ENCODE peak calls at places on chromosomes 4 and X, in six cellular contexts. Q is AG09319, O is mucosa of descending colon, K is HCT116, Z is cardiac fibroblast, L is IMR-90. X is an unnamed sample.

GRCh38 chrX:100085851-100086250 is 324.2 kb downstream of the PCDH19 start:
- DNase-seq in Q (no peak), O (no peak), K (no peak), Z (no peak), L (no peak), X (no peak)

GRCh38 chrX:34918091-34918736 is 24.4 kb upstream of the FAM47B start:
- DNase-seq in Q (no peak), O (no peak), K (no peak), Z (peak; percentile 31), L (peak; percentile 66), X (no peak)

GRCh38 chr4:72312032-72312650 is 256.9 kb downstream of the ADAMTS3 start:
- DNase-seq in Q (peak; percentile 75), O (peak; percentile 31), K (no peak), Z (peak; percentile 95), L (peak; percentile 89), X (peak; percentile 41)

GRCh38 chr4:8818063-8818881 is 53.4 kb downstream of the HMX1 start:
- DNase-seq in Q (no peak), O (no peak), K (no peak), Z (no peak), L (no peak), X (no peak)

GRCh38 chrX:125202486-125203378 is 116.9 kb upstream of the TEX13C start:
- DNase-seq in Q (no peak), O (peak; percentile 15), K (no peak), Z (no peak), L (no peak), X (no peak)

GRCh38 chr4:93791570-93792195 is 36.9 kb upstream of the ATOH1 start:
- DNase-seq in Q (peak; percentile 5), O (peak; percentile 36), K (peak; percentile 55), Z (peak; percentile 58), L (peak; percentile 48), X (peak; percentile 46)

GRCh38 chrX:112043997-112044396 is 38.6 kb downstream of the TRPC5 start:
- DNase-seq in Q (no peak), O (no peak), K (peak; percentile 12), Z (peak; percentile 0), L (peak; percentile 15), X (peak; percentile 5)

GRCh38 chr4:111957992-111958391 is 187.3 kb upstream of the FAM241A start:
- DNase-seq in Q (no peak), O (no peak), K (no peak), Z (no peak), L (no peak), X (peak; percentile 4)

GRCh38 chrX:13569479-13570244 is at the start of gene EGFL6:
- DNase-seq in Q (no peak), O (no peak), K (no peak), Z (no peak), L (no peak), X (no peak)

GRCh38 chrX:154785711-154786110 is 19.6 kb downstream of the MPP1 start:
- DNase-seq in Q (no peak), O (no peak), K (no peak), Z (peak; percentile 61), L (no peak), X (no peak)

GRCh38 chrX:23952984-23953907 is 45.4 kb downstream of the CXorf58 start:
- DNase-seq in Q (no peak), O (no peak), K (no peak), Z (peak; percentile 1), L (no peak), X (peak; percentile 1)

GRCh38 chr4:102610007-102610406 is 108.8 kb downstream of the NFKB1 start:
- DNase-seq in Q (no peak), O (no peak), K (no peak), Z (peak; percentile 22), L (peak; percentile 12), X (no peak)

GRCh38 chrX:18973527-18974192 is 10.3 kb downstream of the PHKA2 start:
- DNase-seq in Q (no peak), O (no peak), K (no peak), Z (no peak), L (no peak), X (peak; percentile 49)

GRCh38 chr4:76459291-76459723 is 24.3 kb downstream of the SHROOM3 start:
- DNase-seq in Q (no peak), O (no peak), K (peak; percentile 81), Z (peak; percentile 88), L (peak; percentile 22), X (no peak)

GRCh38 chr4:13833171-13833804 is 205.8 kb upstream of the BOD1L1 start:
- DNase-seq in Q (no peak), O (no peak), K (no peak), Z (no peak), L (no peak), X (no peak)

GRCh38 chrX:136250191-136251041 is 784 bp downstream of the MAP7D3 start:
- DNase-seq in Q (no peak), O (peak; percentile 22), K (no peak), Z (peak; percentile 33), L (no peak), X (peak; percentile 4)

GRCh38 chr4:157300678-157301077 is 80.2 kb downstream of the GRIA2 start:
- DNase-seq in Q (no peak), O (no peak), K (no peak), Z (no peak), L (no peak), X (no peak)

GRCh38 chrX:66110112-66110511 is 53.9 kb upstream of the HEPH start:
- DNase-seq in Q (no peak), O (no peak), K (peak; percentile 3), Z (peak; percentile 19), L (peak; percentile 8), X (no peak)

GRCh38 chr4:133623847-133624246 is 474.8 kb downstream of the PCDH10 start:
- DNase-seq in Q (no peak), O (no peak), K (no peak), Z (no peak), L (no peak), X (no peak)

GRCh38 chr4:1746265-1746691 is 25.0 kb downstream of the TACC3 start:
- DNase-seq in Q (no peak), O (peak; percentile 82), K (peak; percentile 46), Z (peak; percentile 77), L (peak; percentile 45), X (peak; percentile 91)
- TF ChIP-seq CTCF in Q (peak; percentile 77), O (peak; percentile 71), K (peak; percentile 86), Z (peak; percentile 89), L (peak; percentile 72), X (peak; percentile 61)

GRCh38 chrX:114338870-114339269 is 245.0 kb upstream of the HTR2C start:
- DNase-seq in Q (no peak), O (no peak), K (no peak), Z (no peak), L (no peak), X (no peak)

GRCh38 chrX:114344756-114345155 is 239.1 kb upstream of the HTR2C start:
- DNase-seq in Q (peak; percentile 1), O (no peak), K (peak; percentile 26), Z (peak; percentile 61), L (peak; percentile 22), X (no peak)
- TF ChIP-seq CTCF in Q (peak; percentile 73), O (peak; percentile 21), K (peak; percentile 41), Z (peak; percentile 55), L (peak; percentile 50), X (no peak)

GRCh38 chr4:126630171-126630570 is 1002.6 kb upstream of the INTU start:
- DNase-seq in Q (no peak), O (no peak), K (no peak), Z (peak; percentile 45), L (no peak), X (no peak)

GRCh38 chr4:126628933-126629332 is 1003.8 kb upstream of the INTU start:
- DNase-seq in Q (no peak), O (no peak), K (no peak), Z (no peak), L (no peak), X (no peak)

DNA sequence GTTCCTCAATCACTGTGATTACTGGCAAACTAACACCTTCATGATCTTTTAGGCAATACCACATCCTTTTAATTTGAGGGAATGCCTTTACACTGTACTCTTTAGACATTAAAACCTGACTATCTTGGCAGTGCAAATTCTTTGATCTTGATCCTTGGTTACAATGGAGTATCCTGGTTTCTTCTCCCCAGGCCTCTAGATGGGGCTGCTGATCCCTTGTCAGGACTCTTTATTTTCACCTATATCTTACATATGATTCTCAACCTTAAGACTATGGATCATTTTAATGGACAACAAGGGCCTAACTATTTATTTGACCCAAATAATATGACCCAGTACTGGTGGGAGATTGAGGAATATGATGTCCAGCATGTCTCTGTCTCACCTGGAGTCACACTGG is 1005.5 kb upstream of the INTU start:
- DNase-seq in Q (no peak), O (no peak), K (peak; percentile 8), Z (peak; percentile 44), L (peak; percentile 38), X (no peak)
- TF ChIP-seq CTCF in Q (peak; percentile 36), O (no peak), K (peak; percentile 32), Z (peak; percentile 63), L (peak; percentile 69), X (no peak)

DNA sequence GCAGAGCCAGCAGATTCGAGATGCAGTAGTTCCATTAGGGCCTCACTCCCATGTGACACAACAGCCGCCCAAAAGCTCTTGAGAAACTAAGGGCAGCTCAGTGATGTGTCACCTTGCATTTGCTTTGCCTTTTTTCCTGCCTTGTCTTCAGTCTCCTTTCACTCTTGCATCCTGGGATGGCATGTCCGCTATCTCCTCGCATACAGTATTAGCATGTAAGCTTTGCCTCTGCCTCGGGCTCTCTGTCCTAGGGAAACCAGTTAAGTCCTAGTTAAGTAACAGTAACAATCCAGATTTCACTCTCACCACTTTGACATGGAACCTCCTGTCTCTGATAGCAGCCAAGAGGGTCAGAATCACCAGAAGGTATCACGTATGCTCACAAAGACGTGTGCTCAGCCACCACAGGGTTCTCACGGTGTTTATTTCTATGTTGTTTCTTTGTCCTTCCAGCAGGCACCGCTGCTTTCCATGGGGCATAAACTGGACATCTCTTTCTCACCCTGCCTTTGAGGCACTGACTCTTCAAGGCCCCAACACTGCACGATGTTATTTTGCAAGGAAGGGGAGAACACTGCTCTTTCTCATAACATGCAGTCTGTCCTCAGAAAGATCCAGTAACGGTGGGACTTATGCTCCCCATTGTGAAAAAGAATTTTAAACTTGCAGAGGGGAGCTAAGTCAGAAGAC is 26.7 kb upstream of the SORBS2 start:
- DNase-seq in Q (no peak), O (no peak), K (no peak), Z (no peak), L (peak; percentile 5), X (no peak)
- TF ChIP-seq CTCF in Q (no peak), O (no peak), K (no peak), Z (no peak), L (no peak), X (no peak)

GRCh38 chr4:41963105-41963504 is 18.5 kb upstream of the DCAF4L1 start:
- DNase-seq in Q (no peak), O (no peak), K (peak; percentile 10), Z (peak; percentile 29), L (peak; percentile 10), X (no peak)

DNA sequence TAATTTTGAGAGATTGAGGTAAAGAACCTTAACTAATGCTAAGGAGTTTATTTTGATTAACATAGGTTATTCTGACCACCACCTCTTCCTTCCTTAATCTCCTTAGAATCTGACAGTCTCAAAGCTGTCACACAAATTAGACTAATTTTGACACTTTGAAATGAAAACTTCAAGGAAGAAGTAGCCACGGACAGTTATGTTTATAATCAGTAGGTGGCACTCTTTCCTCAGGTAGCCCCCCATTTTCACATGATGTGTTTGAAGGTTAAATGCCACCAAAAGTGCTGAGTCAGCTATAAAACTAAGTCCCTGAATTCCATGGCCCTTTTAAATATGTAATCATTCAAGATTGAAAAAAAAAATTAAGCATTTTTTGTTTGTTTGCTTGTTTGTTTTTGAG is 22.4 kb downstream of the TMEM33 start:
- DNase-seq in Q (no peak), O (no peak), K (peak; percentile 24), Z (peak; percentile 25), L (peak; percentile 5), X (no peak)
- TF ChIP-seq CTCF in Q (peak; percentile 16), O (no peak), K (peak; percentile 30), Z (peak; percentile 26), L (peak; percentile 31), X (no peak)

X was measured in Calu3.